ENCODE peak calls at places on chromosomes 2 and 18, in eight cellular contexts. M, A, Z, G, H, L, P and J are unnamed samples.
A peak's percentile ranks its signal among the peaks of the same experiment; 100 is the strongest.

GRCh38 chr2:57908736-57909161 is 137.9 kb upstream of the VRK2 start:
- DNase-seq in M (no peak), A (no peak), Z (no peak), G (no peak), H (no peak), L (no peak), P (no peak), J (no peak)

GRCh38 chr2:98472132-98472650 is 27.5 kb downstream of the INPP4A start:
- DNase-seq in M (no peak), A (no peak), Z (no peak), G (no peak), H (no peak), L (no peak), P (peak; percentile 17), J (no peak)

GRCh38 chr18:45802814-45803492 is 22.5 kb upstream of the SIGLEC15 start:
- DNase-seq in M (no peak), A (peak; percentile 97), Z (no peak), G (peak; percentile 99), H (no peak), L (no peak), P (no peak), J (peak; percentile 86)

GRCh38 chr2:17479875-17480274 is 38.4 kb downstream of the RAD51AP2 start:
- DNase-seq in M (no peak), A (peak; percentile 33), Z (no peak), G (peak; percentile 46), H (no peak), L (no peak), P (no peak), J (peak; percentile 54)

GRCh38 chr18:72086421-72086820 is 457.7 kb downstream of the CBLN2 start:
- DNase-seq in M (no peak), A (no peak), Z (no peak), G (peak; percentile 37), H (no peak), L (no peak), P (no peak), J (peak; percentile 31)

GRCh38 chr2:207432471-207432870 is 97.3 kb upstream of the CREB1 start:
- DNase-seq in M (no peak), A (peak; percentile 64), Z (no peak), G (peak; percentile 56), H (no peak), L (no peak), P (no peak), J (peak; percentile 37)

GRCh38 chr2:208315081-208315788 is 49.2 kb downstream of the PIKFYVE start:
- DNase-seq in M (no peak), A (peak; percentile 59), Z (no peak), G (peak; percentile 72), H (no peak), L (no peak), P (no peak), J (peak; percentile 57)

GRCh38 chr18:22186484-22186971 is 17.1 kb downstream of the GATA6 start:
- DNase-seq in M (no peak), A (peak; percentile 47), Z (no peak), G (peak; percentile 18), H (no peak), L (no peak), P (no peak), J (no peak)

GRCh38 chr2:188199716-188200128 is 92.0 kb upstream of the GULP1 start:
- DNase-seq in M (no peak), A (peak; percentile 75), Z (no peak), G (peak; percentile 88), H (no peak), L (no peak), P (no peak), J (peak; percentile 69)

GRCh38 chr18:8709248-8710059 is 4.1 kb downstream of the MTCL1 start:
- DNase-seq in M (no peak), A (peak; percentile 56), Z (no peak), G (peak; percentile 43), H (no peak), L (no peak), P (no peak), J (peak; percentile 28)

GRCh38 chr2:162011718-162012564 is 62.1 kb downstream of the DPP4 start:
- DNase-seq in M (no peak), A (no peak), Z (no peak), G (no peak), H (no peak), L (no peak), P (no peak), J (no peak)

GRCh38 chr2:193076995-193077394 is 882.3 kb upstream of the TMEFF2 start:
- DNase-seq in M (no peak), A (no peak), Z (no peak), G (no peak), H (no peak), L (no peak), P (no peak), J (no peak)

GRCh38 chr2:58099097-58099769 is 52.6 kb downstream of the VRK2 start:
- DNase-seq in M (no peak), A (no peak), Z (no peak), G (no peak), H (no peak), L (no peak), P (no peak), J (no peak)

GRCh38 chr18:74479486-74480148 is 16.5 kb upstream of the CNDP2 start:
- DNase-seq in M (no peak), A (no peak), Z (no peak), G (no peak), H (no peak), L (no peak), P (no peak), J (no peak)

GRCh38 chr2:44053052-44053451 is 57.3 kb upstream of the LRPPRC start:
- DNase-seq in M (no peak), A (no peak), Z (no peak), G (no peak), H (no peak), L (no peak), P (no peak), J (no peak)

GRCh38 chr2:54503192-54503591 is 47.1 kb downstream of the SPTBN1 start:
- DNase-seq in M (no peak), A (no peak), Z (no peak), G (peak; percentile 57), H (no peak), L (no peak), P (no peak), J (no peak)

GRCh38 chr2:168731550-168732128 is 70.8 kb upstream of the NOSTRIN start:
- DNase-seq in M (no peak), A (no peak), Z (no peak), G (peak; percentile 55), H (no peak), L (no peak), P (no peak), J (no peak)

GRCh38 chr2:145411493-145411892 is 891.6 kb upstream of the ZEB2 start:
- DNase-seq in M (no peak), A (no peak), Z (no peak), G (no peak), H (no peak), L (no peak), P (no peak), J (no peak)
- H3K4me3 ChIP-seq in M (no peak overlapping the region), A (no peak overlapping the region), Z (no peak overlapping the region), G (no peak overlapping the region), H (no peak overlapping the region), L (no peak overlapping the region), P (no peak overlapping the region), J (no peak overlapping the region)

DNA sequence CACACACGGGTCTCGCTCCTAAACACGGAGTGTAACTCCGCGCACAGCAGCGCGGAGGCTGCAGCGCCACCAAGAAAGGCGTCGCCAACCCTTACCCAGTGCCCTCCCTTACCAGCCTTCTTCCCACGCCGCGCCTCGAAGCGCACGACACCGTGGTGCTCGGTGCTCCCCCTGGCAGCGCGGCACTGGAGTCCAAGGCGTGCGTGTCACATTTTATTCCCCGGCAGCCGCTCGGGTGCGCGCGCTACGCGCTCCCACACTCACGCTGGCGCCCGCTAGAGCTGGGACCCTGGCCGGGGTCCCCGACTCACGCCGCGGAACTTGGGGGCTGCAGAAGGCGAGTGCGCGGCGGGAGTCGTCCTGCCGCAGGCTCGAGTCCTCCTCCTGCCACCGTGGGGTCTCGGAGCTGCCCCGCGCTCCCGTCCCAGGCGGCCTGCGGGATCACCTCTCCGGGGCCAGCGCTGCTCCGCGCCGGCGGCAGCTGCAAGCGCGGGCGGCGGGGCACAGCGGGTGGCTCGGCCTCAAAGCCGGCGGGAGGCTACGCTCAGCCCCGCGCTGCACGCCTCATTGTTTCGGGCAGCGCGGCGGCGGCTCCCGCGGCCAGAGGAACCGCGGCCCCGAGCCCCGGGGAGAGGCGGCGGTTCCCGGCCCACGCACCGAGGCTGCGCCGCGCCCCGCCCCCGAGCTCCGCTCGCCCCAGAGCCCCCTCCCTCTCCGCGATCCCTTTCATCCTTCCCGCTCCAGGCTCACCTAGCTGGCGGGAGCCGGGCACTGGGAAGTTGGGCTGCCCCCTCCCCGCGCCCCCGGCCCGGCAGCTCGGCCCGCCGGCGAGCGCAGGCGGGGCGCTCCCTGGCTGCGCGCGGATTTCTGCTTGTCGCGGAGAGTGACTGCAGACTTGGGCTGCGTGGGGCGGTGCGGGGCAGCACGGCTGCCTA is at the start of gene ST6GAL2:
- DNase-seq in M (no peak), A (no peak), Z (no peak), G (no peak), H (no peak), L (no peak), P (no peak), J (peak; percentile 64)
- H3K4me3 ChIP-seq in M (peak within 1 kb of the TSS; percentile 49), A (peak within 1 kb of the TSS; percentile 88), Z (no peak within 1 kb of the TSS), G (peak within 1 kb of the TSS; percentile 46), H (peak within 1 kb of the TSS; percentile 74), L (no peak within 1 kb of the TSS), P (peak within 1 kb of the TSS; percentile 71), J (peak within 1 kb of the TSS; percentile 66)

DNA sequence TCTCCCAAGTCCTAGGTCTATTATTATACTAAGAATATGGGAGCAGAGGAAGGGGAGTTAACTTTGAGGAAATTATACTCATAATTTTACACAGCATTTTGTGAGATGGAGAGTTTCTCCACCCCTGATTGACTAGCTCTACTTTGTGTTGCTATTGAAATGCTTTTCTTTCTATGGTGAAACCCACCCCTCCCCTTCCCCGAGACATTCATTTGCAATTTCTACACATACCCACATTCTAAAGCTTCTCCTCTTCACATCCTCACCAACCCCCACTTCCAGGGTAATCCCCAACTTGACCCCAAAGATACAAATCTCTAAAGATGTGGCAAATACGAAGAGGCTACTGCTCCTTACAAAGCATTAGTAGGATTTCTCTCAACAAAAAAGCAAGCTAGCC is 992.2 kb downstream of the BCL11A start:
- DNase-seq in M (no peak), A (no peak), Z (no peak), G (no peak), H (no peak), L (no peak), P (no peak), J (no peak)
- H3K4me3 ChIP-seq in M (no peak overlapping the region), A (no peak overlapping the region), Z (no peak overlapping the region), G (no peak overlapping the region), H (no peak overlapping the region), L (no peak overlapping the region), P (no peak overlapping the region), J (no peak overlapping the region)

GRCh38 chr2:42128731-42129486 is 40.2 kb upstream of the EML4 start:
- DNase-seq in M (no peak), A (no peak), Z (no peak), G (peak; percentile 44), H (no peak), L (no peak), P (no peak), J (no peak)
- H3K4me3 ChIP-seq in M (no peak overlapping the region), A (no peak overlapping the region), Z (no peak overlapping the region), G (no peak overlapping the region), H (no peak overlapping the region), L (no peak overlapping the region), P (no peak overlapping the region), J (no peak overlapping the region)

GRCh38 chr2:157443795-157444642 is at the start of gene CYTIP:
- DNase-seq in M (peak; percentile 49), A (no peak), Z (no peak), G (no peak), H (peak; percentile 14), L (no peak), P (peak; percentile 57), J (no peak)
- H3K4me3 ChIP-seq in M (peak within 1 kb of the TSS; percentile 50), A (no peak within 1 kb of the TSS), Z (peak within 1 kb of the TSS; percentile 12), G (no peak within 1 kb of the TSS), H (peak within 1 kb of the TSS; percentile 57), L (peak within 1 kb of the TSS; percentile 80), P (peak within 1 kb of the TSS; percentile 44), J (no peak within 1 kb of the TSS)